ENCODE peak calls at places on chromosomes 1 and 21, in eight cellular contexts. T, X, J, F, Y, P, D and M are unnamed samples.

GRCh38 chr1:20712210-20712577 is 5.6 kb downstream of the KIF17 start:
- DNase-seq in F (no peak), J (no peak), X (no peak), P (no peak), Y (no peak), D (no peak), T (no peak), M (no peak)

GRCh38 chr1:26696645-26697440 is 1.0 kb downstream of the ARID1A start:
- DNase-seq in X (peak; percentile 55), J (no peak), F (peak; percentile 79), Y (peak; percentile 9), D (no peak), T (peak; percentile 61), P (no peak), M (peak; percentile 67)

GRCh38 chr1:224563666-224564065 is 52.5 kb upstream of the CNIH3 start:
- DNase-seq in Y (no peak), P (no peak), T (no peak), D (no peak), F (no peak), J (no peak), X (no peak), M (no peak)

GRCh38 chr1:150809651-150810050 is 1.6 kb upstream of the CTSK start:
- DNase-seq in F (no peak), D (no peak), X (no peak), J (no peak), Y (no peak), P (no peak), T (no peak), M (no peak)

GRCh38 chr1:92485374-92486250 is 1.1 kb downstream of the GFI1 start:
- DNase-seq in D (no peak), F (peak; percentile 81), P (peak; percentile 53), T (peak; percentile 66), J (peak; percentile 76), Y (peak; percentile 61), X (no peak), M (peak; percentile 88)

GRCh38 chr21:15841856-15842564 is 112.2 kb downstream of the USP25 start:
- DNase-seq in P (no peak), Y (no peak), X (no peak), F (no peak), J (no peak), D (no peak), T (no peak), M (no peak)

GRCh38 chr1:14572861-14573260 is 25.6 kb upstream of the KAZN start:
- DNase-seq in F (no peak), J (no peak), T (no peak), P (no peak), X (no peak), D (no peak), Y (no peak), M (no peak)

GRCh38 chr1:214801191-214801590 is 198.2 kb downstream of the CENPF start:
- DNase-seq in T (no peak), F (no peak), J (no peak), P (no peak), X (no peak), Y (no peak), D (no peak), M (no peak)

GRCh38 chr1:27070390-27071048 is 57.9 kb upstream of the TENT5B start:
- DNase-seq in T (no peak), P (no peak), X (no peak), Y (no peak), J (peak; percentile 75), D (no peak), F (no peak), M (no peak)

GRCh38 chr1:7322283-7322785 is 448.8 kb upstream of the VAMP3 start:
- DNase-seq in J (no peak), P (no peak), Y (no peak), X (no peak), D (no peak), F (no peak), T (no peak), M (no peak)

GRCh38 chr21:40841524-40842196 is 5.3 kb downstream of the DSCAM start:
- DNase-seq in P (peak; percentile 42), T (no peak), D (no peak), F (peak; percentile 80), Y (peak; percentile 7), X (peak; percentile 41), J (peak; percentile 81), M (no peak)

GRCh38 chr1:241926141-241926540 is 31.4 kb upstream of the BECN2 start:
- DNase-seq in Y (no peak), X (no peak), F (no peak), P (no peak), T (no peak), J (no peak), D (no peak), M (no peak)

GRCh38 chr1:152185544-152186391 is 26.7 kb upstream of the RPTN start:
- DNase-seq in Y (peak; percentile 41), X (peak; percentile 59), F (no peak), J (peak; percentile 58), D (no peak), P (peak; percentile 82), T (no peak), M (peak; percentile 14)

GRCh38 chr1:243745361-243745760 is 104.7 kb downstream of the AKT3 start:
- DNase-seq in P (no peak), X (no peak), D (no peak), Y (no peak), F (no peak), J (no peak), T (no peak), M (no peak)

GRCh38 chr1:150967936-150968335 is 6.7 kb downstream of the CERS2 start:
- DNase-seq in P (no peak), J (no peak), T (no peak), Y (no peak), F (no peak), X (no peak), D (no peak), M (no peak)

GRCh38 chr1:14262582-14262981 is 335.9 kb upstream of the KAZN start:
- DNase-seq in T (no peak), F (no peak), Y (no peak), P (no peak), X (no peak), D (no peak), J (no peak), M (no peak)

GRCh38 chr1:221816899-221817298 is 75.0 kb upstream of the DUSP10 start:
- DNase-seq in Y (no peak), T (no peak), X (no peak), D (no peak), P (peak; percentile 44), F (no peak), J (no peak), M (no peak)

GRCh38 chr1:201709564-201710295 is 119.2 kb upstream of the IPO9 start:
- DNase-seq in J (peak; percentile 84), D (peak; percentile 65), X (peak; percentile 78), F (peak; percentile 87), Y (peak; percentile 71), T (no peak), P (peak; percentile 54), M (peak; percentile 15)
- H3K27ac ChIP-seq in J (no peak overlapping the region), D (peak overlapping the region; percentile 64), X (no peak overlapping the region), F (no peak overlapping the region), Y (no peak overlapping the region), T (no peak overlapping the region), P (peak overlapping the region; percentile 59), M (no peak overlapping the region)

GRCh38 chr1:16372535-16373340 is 5.7 kb downstream of the SZRD1 start:
- DNase-seq in D (no peak), X (no peak), F (no peak), P (peak; percentile 75), T (no peak), J (no peak), Y (no peak), M (no peak)

GRCh38 chr1:16376971-16377370 is 9.9 kb downstream of the SZRD1 start:
- DNase-seq in J (no peak), D (no peak), P (no peak), T (no peak), Y (no peak), F (no peak), X (no peak), M (no peak)

GRCh38 chr1:16371725-16372124 is 4.7 kb downstream of the SZRD1 start:
- DNase-seq in J (no peak), T (no peak), X (no peak), P (peak; percentile 39), F (no peak), Y (no peak), D (no peak), M (no peak)

GRCh38 chr1:16375521-16376359 is 8.7 kb downstream of the SZRD1 start:
- DNase-seq in Y (no peak), F (no peak), D (no peak), T (no peak), X (peak; percentile 76), P (no peak), J (no peak), M (no peak)

DNA sequence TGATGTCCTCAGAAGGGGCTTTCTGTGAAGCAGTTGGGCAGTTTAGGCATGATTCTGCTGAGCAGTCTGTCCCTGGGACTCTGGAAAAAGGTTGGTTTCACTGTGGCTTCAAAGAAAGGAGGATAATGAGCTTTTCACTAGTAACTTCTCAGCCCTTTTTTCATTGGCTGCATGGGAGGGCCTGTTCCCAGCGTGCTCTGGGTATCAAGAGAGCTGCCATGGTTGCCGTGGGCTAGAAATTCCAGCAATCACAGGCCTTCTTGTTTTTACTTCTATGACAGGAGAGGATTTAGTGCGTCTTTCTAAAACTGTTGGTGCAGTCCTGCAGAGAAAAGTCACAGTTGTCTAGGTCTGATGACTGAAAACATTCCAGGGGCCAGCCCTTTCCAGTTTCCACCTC is 7.2 kb downstream of the SZRD1 start:
- DNase-seq in J (no peak), Y (no peak), D (no peak), F (no peak), T (no peak), P (no peak), X (no peak), M (no peak)
- H3K27ac ChIP-seq in J (no peak overlapping the region), Y (no peak overlapping the region), D (peak overlapping the region; percentile 77), F (no peak overlapping the region), T (no peak overlapping the region), P (peak overlapping the region; percentile 97), X (no peak overlapping the region), M (no peak overlapping the region)

GRCh38 chr1:76826072-76826827 is 41.0 kb upstream of the ST6GALNAC5 start:
- DNase-seq in J (no peak), Y (no peak), T (no peak), X (no peak), F (no peak), P (no peak), D (no peak), M (no peak)
- H3K27ac ChIP-seq in J (no peak overlapping the region), Y (no peak overlapping the region), T (no peak overlapping the region), X (no peak overlapping the region), F (no peak overlapping the region), P (no peak overlapping the region), D (no peak overlapping the region), M (no peak overlapping the region)

GRCh38 chr1:31581821-31582810 is 5.8 kb downstream of the TINAGL1 start:
- DNase-seq in D (no peak), J (no peak), X (no peak), T (no peak), Y (peak; percentile 63), P (no peak), F (peak; percentile 19), M (no peak)

GRCh38 chr1:31583082-31583994 is 7.0 kb downstream of the TINAGL1 start:
- DNase-seq in P (no peak), Y (no peak), X (peak; percentile 52), D (no peak), J (no peak), T (no peak), F (peak; percentile 51), M (no peak)

GRCh38 chr1:31580513-31580870 is 4.2 kb downstream of the TINAGL1 start:
- DNase-seq in J (no peak), X (no peak), D (no peak), F (no peak), T (no peak), P (no peak), Y (no peak), M (no peak)

GRCh38 chr1:31579374-31579773 is 3.1 kb downstream of the TINAGL1 start:
- DNase-seq in F (peak; percentile 45), T (no peak), X (peak; percentile 64), D (no peak), Y (no peak), P (no peak), J (peak; percentile 39), M (no peak)

GRCh38 chr1:31580891-31581603 is 4.7 kb downstream of the TINAGL1 start:
- DNase-seq in J (no peak), D (no peak), P (no peak), F (peak; percentile 53), X (no peak), T (no peak), Y (no peak), M (no peak)
- H3K27ac ChIP-seq in J (no peak overlapping the region), D (peak overlapping the region; percentile 65), P (no peak overlapping the region), F (peak overlapping the region; percentile 42), X (peak overlapping the region; percentile 32), T (no peak overlapping the region), Y (peak overlapping the region; percentile 81), M (no peak overlapping the region)